ENCODE peak calls at places on chromosomes 3 and 15, in seven cellular contexts. One of them, this sample, is unnamed.

GRCh38 chr15:97522362-97522761 is 438.1 kb upstream of the ARRDC4 start:
- DNase-seq in K562: no peak
- DNase-seq in HCT116: no peak
- DNase-seq in Panc1: no peak
- DNase-seq in HepG2: no peak
- DNase-seq in GM12878: no peak
- DNase-seq in H1: no peak
- DNase-seq in this sample: no peak

GRCh38 chr15:31338879-31339557 is 12.4 kb downstream of the KLF13 start:
- DNase-seq in K562: no peak
- DNase-seq in HCT116: no peak
- DNase-seq in Panc1: no peak
- DNase-seq in HepG2: peak
- DNase-seq in GM12878: peak
- DNase-seq in H1: no peak
- DNase-seq in this sample: peak

GRCh38 chr3:129599607-129600006 is 6.9 kb downstream of the PLXND1 start:
- DNase-seq in K562: peak
- DNase-seq in HCT116: no peak
- DNase-seq in Panc1: no peak
- DNase-seq in HepG2: no peak
- DNase-seq in GM12878: no peak
- DNase-seq in H1: peak
- DNase-seq in this sample: no peak

GRCh38 chr3:185175370-185175987 is 22.6 kb upstream of the C3orf70 start:
- DNase-seq in K562: peak
- DNase-seq in HCT116: no peak
- DNase-seq in Panc1: no peak
- DNase-seq in HepG2: peak
- DNase-seq in GM12878: peak
- DNase-seq in H1: peak
- DNase-seq in this sample: peak

GRCh38 chr15:90232941-90233700 is 620 bp downstream of the CIB1 start:
- DNase-seq in K562: peak
- DNase-seq in HCT116: no peak
- DNase-seq in Panc1: no peak
- DNase-seq in HepG2: peak
- DNase-seq in GM12878: no peak
- DNase-seq in H1: peak
- DNase-seq in this sample: peak

GRCh38 chr3:48820626-48821324 is 26.9 kb downstream of the PRKAR2A start:
- DNase-seq in K562: no peak
- DNase-seq in HCT116: no peak
- DNase-seq in Panc1: no peak
- DNase-seq in HepG2: peak
- DNase-seq in GM12878: no peak
- DNase-seq in H1: no peak
- DNase-seq in this sample: no peak

GRCh38 chr3:141050913-141051632 is at the start of gene SPSB4:
- DNase-seq in K562: no peak
- DNase-seq in HCT116: peak
- DNase-seq in Panc1: no peak
- DNase-seq in HepG2: peak
- DNase-seq in GM12878: no peak
- DNase-seq in H1: peak
- DNase-seq in this sample: peak

GRCh38 chr3:144369151-144369879 is 397.7 kb downstream of the DIPK2A start:
- DNase-seq in K562: no peak
- DNase-seq in HCT116: no peak
- DNase-seq in Panc1: no peak
- DNase-seq in HepG2: no peak
- DNase-seq in GM12878: no peak
- DNase-seq in H1: no peak
- DNase-seq in this sample: no peak

GRCh38 chr3:16441306-16441898 is 72.1 kb downstream of the RFTN1 start:
- DNase-seq in K562: no peak
- DNase-seq in HCT116: no peak
- DNase-seq in Panc1: no peak
- DNase-seq in HepG2: no peak
- DNase-seq in GM12878: no peak
- DNase-seq in H1: no peak
- DNase-seq in this sample: peak

GRCh38 chr15:35740761-35741160 is 194.8 kb upstream of the DPH6 start:
- DNase-seq in K562: no peak
- DNase-seq in HCT116: no peak
- DNase-seq in Panc1: no peak
- DNase-seq in HepG2: no peak
- DNase-seq in GM12878: no peak
- DNase-seq in H1: no peak
- DNase-seq in this sample: peak

GRCh38 chr3:32937331-32937730 is 14.1 kb upstream of the CCR4 start:
- DNase-seq in K562: no peak
- DNase-seq in HCT116: no peak
- DNase-seq in Panc1: no peak
- DNase-seq in HepG2: no peak
- DNase-seq in GM12878: no peak
- DNase-seq in H1: no peak
- DNase-seq in this sample: no peak

GRCh38 chr3:176896165-176896564 is 301.1 kb downstream of the TBL1XR1 start:
- DNase-seq in K562: no peak
- DNase-seq in HCT116: no peak
- DNase-seq in Panc1: no peak
- DNase-seq in HepG2: no peak
- DNase-seq in GM12878: no peak
- DNase-seq in H1: no peak
- DNase-seq in this sample: no peak

GRCh38 chr3:24523988-24524727 is 29.5 kb upstream of the THRB start:
- DNase-seq in K562: no peak
- DNase-seq in HCT116: no peak
- DNase-seq in Panc1: no peak
- DNase-seq in HepG2: no peak
- DNase-seq in GM12878: no peak
- DNase-seq in H1: no peak
- DNase-seq in this sample: no peak

GRCh38 chr3:177753498-177754155 is 556.3 kb upstream of the TBL1XR1 start:
- DNase-seq in K562: no peak
- DNase-seq in HCT116: no peak
- DNase-seq in Panc1: no peak
- DNase-seq in HepG2: no peak
- DNase-seq in GM12878: no peak
- DNase-seq in H1: no peak
- DNase-seq in this sample: peak

GRCh38 chr15:31758126-31758525 is 272.2 kb upstream of the CHRNA7 start:
- DNase-seq in K562: no peak
- DNase-seq in HCT116: peak
- DNase-seq in Panc1: no peak
- DNase-seq in HepG2: no peak
- DNase-seq in GM12878: peak
- DNase-seq in H1: no peak
- DNase-seq in this sample: peak

GRCh38 chr3:114745322-114746240 is 401.5 kb downstream of the ZBTB20 start:
- DNase-seq in K562: no peak
- DNase-seq in HCT116: peak
- DNase-seq in Panc1: no peak
- DNase-seq in HepG2: peak
- DNase-seq in GM12878: no peak
- DNase-seq in H1: no peak
- DNase-seq in this sample: no peak

GRCh38 chr15:83320831-83321230 is 36.4 kb upstream of the BNC1 start:
- DNase-seq in K562: no peak
- DNase-seq in HCT116: no peak
- DNase-seq in Panc1: no peak
- DNase-seq in HepG2: no peak
- DNase-seq in GM12878: no peak
- DNase-seq in H1: no peak
- DNase-seq in this sample: no peak

GRCh38 chr3:18153571-18154173 is 271.5 kb downstream of the SATB1 start:
- DNase-seq in K562: no peak
- DNase-seq in HCT116: peak
- DNase-seq in Panc1: no peak
- DNase-seq in HepG2: no peak
- DNase-seq in GM12878: no peak
- DNase-seq in H1: no peak
- DNase-seq in this sample: no peak

DNA sequence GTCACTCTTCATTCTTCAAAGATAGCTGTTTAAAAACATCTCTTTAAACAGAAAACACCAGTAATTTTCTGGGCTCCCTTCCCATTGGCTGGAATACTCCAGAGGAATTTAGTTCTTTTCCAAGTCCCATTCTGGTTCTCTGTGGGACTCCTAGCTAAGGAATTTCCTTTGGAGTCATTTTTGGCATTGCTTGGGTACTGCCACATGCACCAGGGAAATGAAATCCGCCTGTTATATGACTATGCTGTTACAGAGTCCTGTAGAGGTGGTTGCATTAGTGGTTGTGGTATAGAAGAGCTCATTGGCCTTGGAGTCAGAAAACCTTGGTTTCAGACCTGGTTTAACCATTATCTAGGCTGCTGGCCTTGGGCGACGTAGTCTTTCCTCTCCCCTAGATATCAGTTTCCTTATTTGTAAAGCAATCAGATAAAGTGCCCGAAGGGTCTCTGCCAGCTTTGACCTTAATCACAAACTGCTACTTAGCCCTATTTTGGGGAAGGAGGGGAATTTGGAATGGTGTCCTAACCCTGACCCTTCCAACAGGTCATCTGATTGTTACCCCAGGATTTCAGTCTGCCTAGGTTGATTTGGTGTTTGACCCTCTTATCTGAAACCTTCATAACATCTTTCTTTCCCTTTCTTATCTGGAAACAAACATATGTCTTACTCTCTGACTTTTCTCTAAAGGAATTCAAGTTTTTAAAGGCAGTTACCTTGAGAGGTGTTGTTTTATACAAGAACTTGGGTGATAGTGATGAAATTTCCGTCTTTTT is 13.5 kb downstream of the RTP1 start:
- DNase-seq in K562: peak
- DNase-seq in HCT116: no peak
- DNase-seq in Panc1: no peak
- DNase-seq in HepG2: no peak
- DNase-seq in GM12878: no peak
- DNase-seq in H1: no peak
- DNase-seq in this sample: no peak
- H3K27ac ChIP-seq in K562: no peak
- H3K27ac ChIP-seq in HCT116: no peak
- H3K27ac ChIP-seq in Panc1: no peak
- H3K27ac ChIP-seq in HepG2: no peak
- H3K27ac ChIP-seq in GM12878: no peak
- H3K27ac ChIP-seq in H1: no peak
- H3K27ac ChIP-seq in this sample: no peak

GRCh38 chr15:58546635-58547627 is 115.1 kb downstream of the LIPC start:
- DNase-seq in K562: peak
- DNase-seq in HCT116: peak
- DNase-seq in Panc1: peak
- DNase-seq in HepG2: peak
- DNase-seq in GM12878: no peak
- DNase-seq in H1: no peak
- DNase-seq in this sample: peak
- TF ChIP-seq SIN3A in K562: no peak
- TF ChIP-seq SIN3A in HCT116: no peak
- TF ChIP-seq SIN3A in Panc1: no peak
- TF ChIP-seq SIN3A in HepG2: no peak
- TF ChIP-seq SIN3A in GM12878: no peak
- TF ChIP-seq SIN3A in H1: no peak
- TF ChIP-seq SIN3A in this sample: no peak

GRCh38 chr15:63523306-63523990 is 19.1 kb downstream of the USP3 start:
- DNase-seq in K562: no peak
- DNase-seq in HCT116: no peak
- DNase-seq in Panc1: no peak
- DNase-seq in HepG2: no peak
- DNase-seq in GM12878: no peak
- DNase-seq in H1: no peak
- DNase-seq in this sample: no peak
- H3K27ac ChIP-seq in K562: no peak
- H3K27ac ChIP-seq in HCT116: no peak
- H3K27ac ChIP-seq in Panc1: peak
- H3K27ac ChIP-seq in HepG2: no peak
- H3K27ac ChIP-seq in GM12878: no peak
- H3K27ac ChIP-seq in H1: no peak
- H3K27ac ChIP-seq in this sample: peak

DNA sequence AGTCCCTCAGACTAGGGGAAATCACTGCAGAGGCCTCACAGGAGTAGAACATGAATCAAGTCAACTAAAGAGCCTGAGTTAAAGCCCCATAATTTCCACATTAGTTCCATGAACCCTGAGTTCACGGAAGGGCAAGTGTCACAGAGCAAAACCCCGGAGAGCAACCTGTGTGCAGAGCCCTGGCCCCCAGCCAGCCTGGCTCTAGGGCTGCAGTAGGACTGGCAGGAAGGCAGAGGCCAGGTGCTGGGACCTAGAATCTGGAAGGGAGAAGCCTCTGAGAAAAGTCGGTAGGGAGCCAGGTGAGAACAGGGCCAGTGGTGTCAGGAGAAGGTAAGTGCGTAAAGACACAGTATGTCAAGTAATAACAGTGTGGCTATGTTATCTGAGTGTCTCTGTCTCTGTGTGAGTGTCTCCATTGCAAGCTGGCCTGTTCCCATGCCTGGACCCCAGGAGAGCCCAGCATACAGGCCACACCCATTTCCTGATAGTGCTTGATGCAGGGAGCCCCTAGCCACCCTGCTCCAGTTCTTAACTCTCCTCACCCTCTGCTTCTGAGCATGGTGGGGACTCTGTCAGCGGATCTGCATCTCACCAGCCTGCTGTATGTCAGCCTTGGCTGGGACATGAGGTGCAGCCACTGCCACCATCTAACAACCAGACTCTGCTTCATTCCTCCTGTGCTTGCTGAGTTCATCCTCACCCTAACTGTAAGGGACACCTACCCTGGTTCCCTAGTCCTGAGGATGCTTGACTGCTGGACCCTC is 11.3 kb upstream of the MANF start:
- DNase-seq in K562: no peak
- DNase-seq in HCT116: no peak
- DNase-seq in Panc1: no peak
- DNase-seq in HepG2: no peak
- DNase-seq in GM12878: no peak
- DNase-seq in H1: no peak
- DNase-seq in this sample: no peak
- TF ChIP-seq SIN3A in K562: no peak
- TF ChIP-seq SIN3A in HCT116: no peak
- TF ChIP-seq SIN3A in Panc1: no peak
- TF ChIP-seq SIN3A in HepG2: no peak
- TF ChIP-seq SIN3A in GM12878: no peak
- TF ChIP-seq SIN3A in H1: no peak
- TF ChIP-seq SIN3A in this sample: no peak